ENCODE peak calls at places on chromosomes 16 and 17, in six cellular contexts. O is hepatocyte, G is SK-N-SH, V is GM23338, W is GM23248, Y is PC-9. R is an unnamed sample. For H3K4me1 and H3K9me2, the result is how much of the 10 kb centered on the place peaks cover.

GRCh38 chr17:57043276-57043675 is 41.8 kb upstream of the AKAP1 start:
- DNase-seq in W (no peak), O (no peak), V (no peak), Y (no peak), G (no peak), R (no peak)

GRCh38 chr16:68371706-68372380 is 61.0 kb downstream of the PRMT7 start:
- DNase-seq in W (no peak), O (no peak), V (no peak), G (no peak), Y (no peak), R (no peak)

GRCh38 chr16:1933097-1933661 is 9.8 kb downstream of the MSRB1 start:
- DNase-seq in O (peak), W (no peak), Y (no peak), V (no peak), G (peak), R (no peak)

GRCh38 chr16:30699615-30700099 is 686 bp downstream of the SRCAP start:
- DNase-seq in W (no peak), Y (no peak), V (no peak), O (no peak), G (no peak), R (no peak)

GRCh38 chr17:39225974-39226683 is 384 bp upstream of the STAC2 start:
- DNase-seq in G (peak), Y (peak), W (peak), V (peak), O (peak), R (no peak)

GRCh38 chr16:17015702-17016101 is 455.1 kb downstream of the XYLT1 start:
- DNase-seq in Y (no peak), G (no peak), V (no peak), W (no peak), O (no peak), R (no peak)

GRCh38 chr17:41308251-41308917 is 725 bp downstream of the KRTAP16-1 start:
- DNase-seq in W (peak), O (no peak), Y (no peak), V (no peak), G (no peak), R (peak)

GRCh38 chr17:57943140-57943539 is 12.1 kb downstream of the CUEDC1 start:
- DNase-seq in G (no peak), W (peak), Y (no peak), V (no peak), O (no peak), R (no peak)

GRCh38 chr17:44272321-44272951 is 4.5 kb upstream of the SLC4A1 start:
- DNase-seq in G (no peak), Y (no peak), W (no peak), O (no peak), V (no peak), R (no peak)

GRCh38 chr17:76278268-76278908 is 13.2 kb downstream of the UBALD2 start:
- DNase-seq in G (no peak), O (no peak), W (no peak), Y (no peak), V (no peak), R (no peak)

GRCh38 chr16:695355-696089 is 5.3 kb upstream of the WDR24 start:
- DNase-seq in Y (peak), O (no peak), V (peak), G (no peak), W (peak), R (no peak)

GRCh38 chr17:48626470-48627241 is 498 bp upstream of the HOXB9 start:
- DNase-seq in V (peak), O (peak), Y (no peak), G (no peak), W (peak), R (no peak)

GRCh38 chr17:65593870-65594584 is 32.6 kb upstream of the AXIN2 start:
- DNase-seq in G (no peak), Y (no peak), W (peak), V (no peak), O (peak), R (no peak)

GRCh38 chr17:39484178-39484577 is 22.9 kb downstream of the CDK12 start:
- DNase-seq in Y (no peak), W (no peak), O (no peak), V (no peak), G (no peak), R (no peak)

GRCh38 chr17:4444782-4445473 is 11.2 kb downstream of the SPNS3 start:
- DNase-seq in G (peak), V (no peak), Y (peak), O (no peak), W (peak), R (no peak)

GRCh38 chr16:87939562-87940423 is 3.5 kb upstream of the CA5A start:
- DNase-seq in V (peak), Y (no peak), O (no peak), G (no peak), W (no peak), R (no peak)

GRCh38 chr17:45228985-45229517 is 7.4 kb downstream of the FMNL1 start:
- DNase-seq in O (peak), W (peak), V (peak), G (no peak), Y (peak), R (peak)

GRCh38 chr17:74437702-74438101 is 5.8 kb downstream of the GPRC5C start:
- DNase-seq in V (peak), Y (no peak), W (no peak), O (no peak), G (peak), R (no peak)

GRCh38 chr17:76831316-76831715 is 36.9 kb upstream of the MGAT5B start:
- DNase-seq in Y (no peak), V (no peak), W (no peak), O (no peak), G (no peak), R (no peak)

GRCh38 chr17:76155988-76156661 is 15.1 kb upstream of the FOXJ1 start:
- DNase-seq in V (no peak), W (no peak), G (no peak), O (no peak), Y (no peak), R (no peak)

GRCh38 chr17:17188586-17188985 is 17.5 kb downstream of the PLD6 start:
- DNase-seq in G (no peak), O (no peak), Y (no peak), V (no peak), W (no peak), R (no peak)
- H3K4me1 ChIP-seq in G (under half), O (under half), Y (under half), V (under half), W (under half), R (under half)

GRCh38 chr16:9348912-9349311 is 257.5 kb downstream of the HAPSTR1 start:
- DNase-seq in V (no peak), Y (no peak), O (no peak), W (no peak), G (no peak), R (no peak)
- H3K9me2 ChIP-seq in V (under half), Y (under half), O (under half), W (under half), G (under half), R (under half)

GRCh38 chr16:85605912-85606841 is 6.9 kb upstream of the GSE1 start:
- DNase-seq in O (no peak), W (no peak), G (no peak), V (no peak), Y (no peak), R (no peak)

GRCh38 chr16:85607331-85607765 is 5.8 kb upstream of the GSE1 start:
- DNase-seq in W (no peak), V (peak), O (no peak), Y (no peak), G (peak), R (no peak)

GRCh38 chr16:85607796-85608514 is 5.2 kb upstream of the GSE1 start:
- DNase-seq in G (no peak), Y (no peak), V (no peak), W (no peak), O (no peak), R (no peak)

GRCh38 chr16:85608515-85608885 is 4.6 kb upstream of the GSE1 start:
- DNase-seq in G (no peak), V (no peak), O (no peak), Y (no peak), W (no peak), R (no peak)

GRCh38 chr16:85606920-85607319 is 6.2 kb upstream of the GSE1 start:
- DNase-seq in G (peak), O (no peak), V (no peak), W (no peak), Y (no peak), R (no peak)
- H3K4me1 ChIP-seq in G (half or more), O (half or more), V (half or more), W (under half), Y (under half), R (under half)

GRCh38 chr17:62825182-62825581 is 17.1 kb upstream of the MARCHF10 start:
- DNase-seq in O (no peak), G (no peak), Y (no peak), V (no peak), W (no peak), R (no peak)
- H3K9me2 ChIP-seq in O (under half), G (under half), Y (under half), V (under half), W (under half), R (under half)

GRCh38 chr17:66863820-66864219 is 28.9 kb downstream of the CACNG5 start:
- DNase-seq in V (no peak), W (no peak), O (no peak), Y (no peak), G (no peak), R (no peak)

GRCh38 chr17:66855204-66855603 is 20.3 kb downstream of the CACNG5 start:
- DNase-seq in Y (peak), G (no peak), V (peak), O (no peak), W (no peak), R (no peak)

GRCh38 chr17:66860204-66860603 is 25.3 kb downstream of the CACNG5 start:
- DNase-seq in O (no peak), Y (no peak), G (no peak), V (no peak), W (no peak), R (no peak)

GRCh38 chr17:66858182-66859083 is 23.5 kb downstream of the CACNG5 start:
- DNase-seq in W (no peak), Y (no peak), V (no peak), G (no peak), O (no peak), R (no peak)
- H3K4me1 ChIP-seq in W (under half), Y (under half), V (under half), G (under half), O (under half), R (under half)

GRCh38 chr16:51487880-51488279 is 336.8 kb upstream of the SALL1 start:
- DNase-seq in W (no peak), V (no peak), G (no peak), Y (no peak), O (no peak), R (no peak)
- H3K9me2 ChIP-seq in W (under half), V (under half), G (under half), Y (under half), O (under half), R (under half)

DNA sequence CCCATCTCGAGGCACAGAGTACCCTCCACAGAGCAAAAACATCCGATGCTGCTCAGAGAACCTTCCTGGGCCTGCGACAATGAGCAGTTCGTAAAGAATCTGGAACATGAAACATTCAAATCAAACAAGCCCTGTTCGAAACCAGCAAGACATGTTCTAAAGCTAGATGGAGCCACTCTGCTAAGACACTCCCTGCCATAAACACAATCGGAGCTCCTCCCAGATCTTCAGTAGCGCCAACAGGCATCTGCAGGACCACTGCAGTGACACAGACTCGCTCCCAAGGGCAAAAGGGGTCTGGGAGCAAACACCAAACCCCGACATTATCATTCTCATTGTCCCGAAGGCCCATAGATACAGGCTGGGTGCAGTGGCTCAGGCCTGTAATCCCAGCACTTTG is 108.7 kb downstream of the ZFHX3 start:
- DNase-seq in V (no peak), O (peak), W (peak), G (no peak), Y (no peak), R (no peak)
- H3K4me1 ChIP-seq in V (under half), O (under half), W (under half), G (under half), Y (under half), R (under half)

GRCh38 chr17:66663041-66663494 is 171.8 kb upstream of the CACNG5 start:
- DNase-seq in O (no peak), W (no peak), Y (no peak), G (peak), V (no peak), R (no peak)

GRCh38 chr17:66662496-66662895 is 172.4 kb upstream of the CACNG5 start:
- DNase-seq in W (no peak), G (no peak), O (no peak), V (no peak), Y (no peak), R (no peak)

GRCh38 chr17:66661411-66661843 is 173.5 kb upstream of the CACNG5 start:
- DNase-seq in O (no peak), V (no peak), Y (peak), W (peak), G (no peak), R (no peak)

GRCh38 chr17:66664336-66664735 is 170.6 kb upstream of the CACNG5 start:
- DNase-seq in V (no peak), Y (no peak), O (no peak), W (no peak), G (no peak), R (no peak)

DNA sequence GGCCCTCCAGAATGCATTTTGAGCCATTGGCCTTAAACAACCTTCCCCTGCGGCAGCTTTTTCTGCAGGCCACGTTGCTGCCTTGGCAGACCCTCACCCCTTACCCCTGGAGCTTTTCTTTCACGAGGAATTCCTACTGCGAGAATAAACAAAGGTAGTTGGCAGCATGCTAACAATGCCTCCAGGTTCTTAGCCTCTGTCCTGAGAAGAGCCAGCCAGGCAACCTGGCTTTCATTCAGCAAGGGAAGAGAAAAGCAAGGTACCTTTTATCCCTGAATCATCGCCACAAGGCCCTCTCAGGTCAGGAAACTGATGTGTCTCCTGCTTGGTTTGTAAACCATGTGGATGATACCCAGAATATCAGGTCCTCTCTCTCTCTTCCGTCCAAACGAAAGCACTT is 173.1 kb upstream of the CACNG5 start:
- DNase-seq in W (no peak), O (no peak), G (no peak), V (no peak), Y (no peak), R (no peak)
- H3K9me2 ChIP-seq in W (under half), O (under half), G (under half), V (under half), Y (under half), R (under half)

R was measured in MM.1S.